ENCODE peak calls at places on chromosomes 3 and 15, in six cellular contexts. One of them, this sample, is unnamed. For H3K36me3, the result is how much of the 10 kb centered on the place peaks cover.

GRCh38 chr3:151869186-151869585 is 4.3 kb upstream of the SUCNR1 start:
- DNase-seq in CD8-positive, alpha-beta T cell: no peak
- DNase-seq in cardiac muscle cell: no peak
- DNase-seq in hepatocyte: no peak
- DNase-seq in kidney: no peak
- DNase-seq in mesendoderm: no peak
- DNase-seq in this sample: no peak

GRCh38 chr3:64349531-64349930 is 124.3 kb upstream of the PRICKLE2 start:
- DNase-seq in kidney: no peak
- DNase-seq in CD8-positive, alpha-beta T cell: no peak
- DNase-seq in mesendoderm: no peak
- DNase-seq in cardiac muscle cell: no peak
- DNase-seq in hepatocyte: no peak
- DNase-seq in this sample: no peak

GRCh38 chr3:15794303-15794771 is 3.4 kb downstream of the ANKRD28 start:
- DNase-seq in hepatocyte: no peak
- DNase-seq in mesendoderm: no peak
- DNase-seq in kidney: no peak
- DNase-seq in cardiac muscle cell: peak
- DNase-seq in CD8-positive, alpha-beta T cell: no peak
- DNase-seq in this sample: no peak

GRCh38 chr15:44719293-44719999 is 8.1 kb downstream of the B2M start:
- DNase-seq in hepatocyte: no peak
- DNase-seq in CD8-positive, alpha-beta T cell: no peak
- DNase-seq in mesendoderm: no peak
- DNase-seq in cardiac muscle cell: no peak
- DNase-seq in kidney: no peak
- DNase-seq in this sample: peak

GRCh38 chr3:41164776-41165175 is 34.5 kb upstream of the CTNNB1 start:
- DNase-seq in mesendoderm: no peak
- DNase-seq in CD8-positive, alpha-beta T cell: no peak
- DNase-seq in kidney: no peak
- DNase-seq in hepatocyte: no peak
- DNase-seq in cardiac muscle cell: no peak
- DNase-seq in this sample: no peak

GRCh38 chr3:150555859-150556436 is 9.4 kb downstream of the EIF2A start:
- DNase-seq in kidney: no peak
- DNase-seq in CD8-positive, alpha-beta T cell: no peak
- DNase-seq in cardiac muscle cell: no peak
- DNase-seq in mesendoderm: no peak
- DNase-seq in hepatocyte: no peak
- DNase-seq in this sample: no peak

GRCh38 chr3:11736136-11736833 is 92.6 kb upstream of the VGLL4 start:
- DNase-seq in hepatocyte: no peak
- DNase-seq in mesendoderm: no peak
- DNase-seq in cardiac muscle cell: no peak
- DNase-seq in CD8-positive, alpha-beta T cell: no peak
- DNase-seq in kidney: no peak
- DNase-seq in this sample: no peak

GRCh38 chr15:25057574-25057973 is 102.8 kb downstream of the SNRPN start:
- DNase-seq in CD8-positive, alpha-beta T cell: no peak
- DNase-seq in mesendoderm: no peak
- DNase-seq in hepatocyte: no peak
- DNase-seq in kidney: no peak
- DNase-seq in cardiac muscle cell: no peak
- DNase-seq in this sample: no peak

GRCh38 chr15:31214158-31214863 is 112.3 kb upstream of the KLF13 start:
- DNase-seq in CD8-positive, alpha-beta T cell: no peak
- DNase-seq in mesendoderm: no peak
- DNase-seq in cardiac muscle cell: no peak
- DNase-seq in kidney: no peak
- DNase-seq in hepatocyte: no peak
- DNase-seq in this sample: peak

GRCh38 chr3:66748175-66748876 is 247.5 kb upstream of the LRIG1 start:
- DNase-seq in mesendoderm: no peak
- DNase-seq in hepatocyte: no peak
- DNase-seq in kidney: no peak
- DNase-seq in CD8-positive, alpha-beta T cell: no peak
- DNase-seq in cardiac muscle cell: no peak
- DNase-seq in this sample: no peak

GRCh38 chr3:52121459-52121795 is 32.8 kb downstream of the POC1A start:
- DNase-seq in CD8-positive, alpha-beta T cell: no peak
- DNase-seq in cardiac muscle cell: peak
- DNase-seq in kidney: peak
- DNase-seq in hepatocyte: no peak
- DNase-seq in mesendoderm: no peak
- DNase-seq in this sample: no peak

GRCh38 chr3:110246796-110247369 is 824.7 kb upstream of the NECTIN3 start:
- DNase-seq in hepatocyte: no peak
- DNase-seq in CD8-positive, alpha-beta T cell: no peak
- DNase-seq in mesendoderm: no peak
- DNase-seq in cardiac muscle cell: peak
- DNase-seq in kidney: no peak
- DNase-seq in this sample: no peak

GRCh38 chr3:51720292-51721061 is 13.6 kb downstream of the GRM2 start:
- DNase-seq in kidney: no peak
- DNase-seq in mesendoderm: no peak
- DNase-seq in hepatocyte: no peak
- DNase-seq in CD8-positive, alpha-beta T cell: no peak
- DNase-seq in cardiac muscle cell: no peak
- DNase-seq in this sample: no peak

GRCh38 chr15:90836296-90836871 is 32.0 kb upstream of the FURIN start:
- DNase-seq in cardiac muscle cell: peak
- DNase-seq in CD8-positive, alpha-beta T cell: no peak
- DNase-seq in kidney: no peak
- DNase-seq in hepatocyte: peak
- DNase-seq in mesendoderm: peak
- DNase-seq in this sample: no peak

GRCh38 chr3:31077021-31077601 is 182.7 kb upstream of the GADL1 start:
- DNase-seq in kidney: no peak
- DNase-seq in cardiac muscle cell: peak
- DNase-seq in hepatocyte: peak
- DNase-seq in mesendoderm: peak
- DNase-seq in CD8-positive, alpha-beta T cell: no peak
- DNase-seq in this sample: no peak

GRCh38 chr3:32996046-32996754 is 44.8 kb downstream of the CCR4 start:
- DNase-seq in CD8-positive, alpha-beta T cell: no peak
- DNase-seq in cardiac muscle cell: no peak
- DNase-seq in kidney: no peak
- DNase-seq in mesendoderm: no peak
- DNase-seq in hepatocyte: no peak
- DNase-seq in this sample: no peak

GRCh38 chr15:25655168-25655956 is 207.8 kb downstream of the ATP10A start:
- DNase-seq in cardiac muscle cell: no peak
- DNase-seq in hepatocyte: no peak
- DNase-seq in mesendoderm: no peak
- DNase-seq in CD8-positive, alpha-beta T cell: no peak
- DNase-seq in kidney: no peak
- DNase-seq in this sample: no peak

GRCh38 chr3:171658801-171659200 is 151.5 kb downstream of the PLD1 start:
- DNase-seq in cardiac muscle cell: no peak
- DNase-seq in mesendoderm: no peak
- DNase-seq in kidney: no peak
- DNase-seq in hepatocyte: no peak
- DNase-seq in CD8-positive, alpha-beta T cell: no peak
- DNase-seq in this sample: no peak

GRCh38 chr15:70853855-70854668 is at the start of gene LARP6:
- DNase-seq in hepatocyte: peak
- DNase-seq in CD8-positive, alpha-beta T cell: no peak
- DNase-seq in kidney: peak
- DNase-seq in mesendoderm: peak
- DNase-seq in cardiac muscle cell: peak
- DNase-seq in this sample: no peak

GRCh38 chr15:49023354-49023753 is 22.9 kb downstream of the SECISBP2L start:
- DNase-seq in CD8-positive, alpha-beta T cell: no peak
- DNase-seq in kidney: no peak
- DNase-seq in mesendoderm: no peak
- DNase-seq in cardiac muscle cell: no peak
- DNase-seq in hepatocyte: no peak
- DNase-seq in this sample: no peak

GRCh38 chr15:90011705-90012104 is 10.6 kb downstream of the ZNF710 start:
- DNase-seq in kidney: no peak
- DNase-seq in hepatocyte: no peak
- DNase-seq in cardiac muscle cell: no peak
- DNase-seq in CD8-positive, alpha-beta T cell: no peak
- DNase-seq in mesendoderm: no peak
- DNase-seq in this sample: no peak

GRCh38 chr3:36876181-36876936 is 68.5 kb downstream of the TRANK1 start:
- DNase-seq in cardiac muscle cell: no peak
- DNase-seq in kidney: no peak
- DNase-seq in hepatocyte: no peak
- DNase-seq in CD8-positive, alpha-beta T cell: no peak
- DNase-seq in mesendoderm: no peak
- DNase-seq in this sample: peak

GRCh38 chr3:36373084-36373483 is 7.2 kb upstream of the STAC start:
- DNase-seq in kidney: no peak
- DNase-seq in mesendoderm: peak
- DNase-seq in hepatocyte: peak
- DNase-seq in cardiac muscle cell: peak
- DNase-seq in CD8-positive, alpha-beta T cell: no peak
- DNase-seq in this sample: no peak

GRCh38 chr3:20023663-20024417 is 11.8 kb upstream of the PP2D1 start:
- DNase-seq in cardiac muscle cell: peak
- DNase-seq in mesendoderm: no peak
- DNase-seq in CD8-positive, alpha-beta T cell: no peak
- DNase-seq in hepatocyte: peak
- DNase-seq in kidney: no peak
- DNase-seq in this sample: no peak

GRCh38 chr3:179149239-179149887 is 1.2 kb downstream of the PIK3CA start:
- DNase-seq in mesendoderm: no peak
- DNase-seq in kidney: peak
- DNase-seq in cardiac muscle cell: peak
- DNase-seq in hepatocyte: peak
- DNase-seq in CD8-positive, alpha-beta T cell: peak
- DNase-seq in this sample: no peak

GRCh38 chr3:39755100-39755499 is 54.3 kb upstream of the MYRIP start:
- DNase-seq in mesendoderm: no peak
- DNase-seq in cardiac muscle cell: no peak
- DNase-seq in hepatocyte: no peak
- DNase-seq in CD8-positive, alpha-beta T cell: no peak
- DNase-seq in kidney: no peak
- DNase-seq in this sample: no peak

GRCh38 chr3:39754549-39754948 is 54.9 kb upstream of the MYRIP start:
- DNase-seq in cardiac muscle cell: no peak
- DNase-seq in hepatocyte: no peak
- DNase-seq in CD8-positive, alpha-beta T cell: no peak
- DNase-seq in kidney: no peak
- DNase-seq in mesendoderm: no peak
- DNase-seq in this sample: no peak

GRCh38 chr3:39752019-39752637 is 57.3 kb upstream of the MYRIP start:
- DNase-seq in kidney: no peak
- DNase-seq in CD8-positive, alpha-beta T cell: no peak
- DNase-seq in mesendoderm: peak
- DNase-seq in cardiac muscle cell: no peak
- DNase-seq in hepatocyte: no peak
- DNase-seq in this sample: no peak

GRCh38 chr3:39752751-39753150 is 56.7 kb upstream of the MYRIP start:
- DNase-seq in CD8-positive, alpha-beta T cell: no peak
- DNase-seq in hepatocyte: no peak
- DNase-seq in mesendoderm: peak
- DNase-seq in kidney: no peak
- DNase-seq in cardiac muscle cell: peak
- DNase-seq in this sample: no peak

DNA sequence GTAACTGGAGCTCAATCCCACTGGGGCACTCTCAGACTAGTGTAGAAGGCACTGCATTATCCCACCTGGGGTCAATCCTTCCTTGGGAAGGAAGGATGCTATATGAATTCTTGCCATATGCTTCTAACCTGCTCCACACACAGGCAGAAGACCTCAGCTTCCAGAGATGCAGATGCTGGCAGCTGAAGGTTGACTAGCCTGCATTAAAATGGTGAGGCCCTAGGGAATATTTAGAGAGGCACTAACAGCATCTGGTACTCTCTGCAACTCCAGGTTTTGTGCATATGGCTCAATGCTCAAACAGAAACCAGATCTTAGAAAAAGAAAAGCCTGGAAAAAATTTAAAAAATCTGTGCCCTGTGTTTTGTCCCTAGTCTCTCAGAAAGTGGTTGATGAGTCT is 56.0 kb upstream of the MYRIP start:
- DNase-seq in cardiac muscle cell: no peak
- DNase-seq in hepatocyte: no peak
- DNase-seq in kidney: no peak
- DNase-seq in CD8-positive, alpha-beta T cell: no peak
- DNase-seq in mesendoderm: no peak
- DNase-seq in this sample: no peak
- H3K4me3 ChIP-seq in cardiac muscle cell: no peak
- H3K4me3 ChIP-seq in hepatocyte: no peak
- H3K4me3 ChIP-seq in kidney: no peak
- H3K4me3 ChIP-seq in CD8-positive, alpha-beta T cell: no peak
- H3K4me3 ChIP-seq in mesendoderm: no peak
- H3K4me3 ChIP-seq in this sample: no peak

GRCh38 chr3:146539315-146539714 is 5.1 kb downstream of the PLSCR1 start:
- DNase-seq in hepatocyte: no peak
- DNase-seq in cardiac muscle cell: no peak
- DNase-seq in CD8-positive, alpha-beta T cell: no peak
- DNase-seq in kidney: no peak
- DNase-seq in mesendoderm: no peak
- DNase-seq in this sample: no peak

GRCh38 chr3:146537603-146538002 is 6.8 kb downstream of the PLSCR1 start:
- DNase-seq in hepatocyte: no peak
- DNase-seq in mesendoderm: peak
- DNase-seq in kidney: no peak
- DNase-seq in CD8-positive, alpha-beta T cell: no peak
- DNase-seq in cardiac muscle cell: no peak
- DNase-seq in this sample: no peak

GRCh38 chr3:146540978-146541377 is 3.4 kb downstream of the PLSCR1 start:
- DNase-seq in cardiac muscle cell: no peak
- DNase-seq in hepatocyte: no peak
- DNase-seq in CD8-positive, alpha-beta T cell: no peak
- DNase-seq in mesendoderm: no peak
- DNase-seq in kidney: no peak
- DNase-seq in this sample: no peak

GRCh38 chr3:146542179-146542578 is 2.2 kb downstream of the PLSCR1 start:
- DNase-seq in mesendoderm: no peak
- DNase-seq in cardiac muscle cell: peak
- DNase-seq in CD8-positive, alpha-beta T cell: no peak
- DNase-seq in hepatocyte: no peak
- DNase-seq in kidney: no peak
- DNase-seq in this sample: no peak

GRCh38 chr3:146540236-146540635 is 4.2 kb downstream of the PLSCR1 start:
- DNase-seq in CD8-positive, alpha-beta T cell: no peak
- DNase-seq in kidney: no peak
- DNase-seq in cardiac muscle cell: no peak
- DNase-seq in mesendoderm: no peak
- DNase-seq in hepatocyte: no peak
- DNase-seq in this sample: no peak
- H3K36me3 ChIP-seq in CD8-positive, alpha-beta T cell: under half
- H3K36me3 ChIP-seq in kidney: under half
- H3K36me3 ChIP-seq in cardiac muscle cell: under half
- H3K36me3 ChIP-seq in mesendoderm: under half
- H3K36me3 ChIP-seq in hepatocyte: under half
- H3K36me3 ChIP-seq in this sample: under half

GRCh38 chr3:186786810-186787375 is 3.5 kb downstream of the EIF4A2 start:
- DNase-seq in CD8-positive, alpha-beta T cell: no peak
- DNase-seq in kidney: no peak
- DNase-seq in cardiac muscle cell: no peak
- DNase-seq in hepatocyte: no peak
- DNase-seq in mesendoderm: no peak
- DNase-seq in this sample: no peak
- H3K4me3 ChIP-seq in CD8-positive, alpha-beta T cell: no peak
- H3K4me3 ChIP-seq in kidney: peak
- H3K4me3 ChIP-seq in cardiac muscle cell: no peak
- H3K4me3 ChIP-seq in hepatocyte: peak
- H3K4me3 ChIP-seq in mesendoderm: no peak
- H3K4me3 ChIP-seq in this sample: peak

GRCh38 chr15:72269739-72270138 is 2.6 kb downstream of the PARP6 start:
- DNase-seq in cardiac muscle cell: no peak
- DNase-seq in kidney: no peak
- DNase-seq in hepatocyte: no peak
- DNase-seq in CD8-positive, alpha-beta T cell: no peak
- DNase-seq in mesendoderm: no peak
- DNase-seq in this sample: no peak
- H3K36me3 ChIP-seq in cardiac muscle cell: under half
- H3K36me3 ChIP-seq in kidney: under half
- H3K36me3 ChIP-seq in hepatocyte: under half
- H3K36me3 ChIP-seq in CD8-positive, alpha-beta T cell: under half
- H3K36me3 ChIP-seq in mesendoderm: under half
- H3K36me3 ChIP-seq in this sample: under half